ENCODE peak calls at places on chromosomes 4 and X, in seven cellular contexts. Y is H54; Z is CD4-positive, alpha-beta T cell; Q is GM12864; I is endothelial cell; S is AG10803; G is T-helper 2 cell. B is an unnamed sample.

GRCh38 chr4:692771-693554 is 4.0 kb upstream of the SLC49A3 start:
- DNase-seq in Y (no peak), Z (no peak), Q (no peak), I (no peak), S (no peak), G (no peak), B (no peak)

GRCh38 chr4:176261481-176261880 is 7.5 kb downstream of the ASB5 start:
- DNase-seq in Y (no peak), Z (no peak), Q (no peak), I (no peak), S (peak), G (no peak), B (peak)

GRCh38 chr4:67558493-67558892 is at the start of gene STAP1:
- DNase-seq in Y (no peak), Z (no peak), Q (peak), I (no peak), S (no peak), G (no peak), B (no peak)

GRCh38 chr4:154314248-154314647 is 177.4 kb downstream of the DCHS2 start:
- DNase-seq in Y (no peak), Z (no peak), Q (no peak), I (no peak), S (peak), G (no peak), B (peak)

GRCh38 chr4:25160714-25161598 is 707 bp upstream of the SEPSECS start:
- DNase-seq in Y (no peak), Z (no peak), Q (no peak), I (no peak), S (no peak), G (no peak), B (peak)

GRCh38 chr4:105496899-105497298 is 23.0 kb upstream of the PPA2 start:
- DNase-seq in Y (no peak), Z (no peak), Q (no peak), I (no peak), S (no peak), G (no peak), B (no peak)

GRCh38 chr4:1981251-1982055 is 27.3 kb downstream of the NELFA start:
- DNase-seq in Y (no peak), Z (no peak), Q (no peak), I (no peak), S (peak), G (no peak), B (no peak)

GRCh38 chr4:77154074-77154473 is 2.9 kb upstream of the CCNG2 start:
- DNase-seq in Y (no peak), Z (no peak), Q (no peak), I (no peak), S (no peak), G (no peak), B (no peak)

GRCh38 chr4:22356996-22357596 is 158.8 kb downstream of the ADGRA3 start:
- DNase-seq in Y (no peak), Z (no peak), Q (no peak), I (no peak), S (peak), G (no peak), B (peak)

GRCh38 chr4:8726344-8726851 is 133.8 kb downstream of the CPZ start:
- DNase-seq in Y (no peak), Z (no peak), Q (no peak), I (no peak), S (no peak), G (no peak), B (no peak)

GRCh38 chrX:137479394-137479793 is 86.5 kb upstream of the ZIC3 start:
- DNase-seq in Y (no peak), Z (no peak), Q (no peak), I (no peak), S (no peak), G (no peak), B (no peak)

GRCh38 chr4:1459081-1459480 is 52.8 kb upstream of the NKX1-1 start:
- DNase-seq in Y (no peak), Z (no peak), Q (no peak), I (no peak), S (no peak), G (no peak), B (no peak)

GRCh38 chr4:8343051-8343966 is 73.8 kb downstream of the HTRA3 start:
- DNase-seq in Y (no peak), Z (peak), Q (no peak), I (no peak), S (peak), G (no peak), B (no peak)

GRCh38 chr4:41012308-41012707 is 202.0 kb downstream of the APBB2 start:
- DNase-seq in Y (no peak), Z (no peak), Q (no peak), I (no peak), S (peak), G (no peak), B (peak)

GRCh38 chr4:41060352-41061318 is 153.7 kb downstream of the APBB2 start:
- DNase-seq in Y (no peak), Z (no peak), Q (no peak), I (no peak), S (peak), G (no peak), B (peak)

GRCh38 chr4:78162821-78163220 is 105.7 kb downstream of the FRAS1 start:
- DNase-seq in Y (no peak), Z (no peak), Q (no peak), I (no peak), S (no peak), G (no peak), B (no peak)

B was measured in fibroblast of villous mesenchyme.